ENCODE peak calls at places on chromosomes 16 and 17, in eight cellular contexts. F is stimulated activated CD8-positive, alpha-beta memory T cell treated with anti-CD3 and anti-CD28 coated beads, Interleukin-15, amount 100 ng/mL, for 24 hours; A is activated T-cell treated with anti-CD3 and anti-CD28 coated beads, Interleukin-2, amount 50 U/mL, for 48 hours; J is HS-5; L is fibroblast of lung; X is mammary epithelial cell; M is G401; Q is GM23338. U is an unnamed sample.

GRCh38 chr17:74077231-74077630 is 126.2 kb upstream of the RPL38 start:
- DNase-seq in F (no peak), A (no peak), J (no peak), L (no peak), X (no peak), M (no peak), Q (no peak), U (no peak)

GRCh38 chr17:68861602-68862001 is 93.6 kb downstream of the ABCA8 start:
- DNase-seq in F (no peak), A (no peak), J (no peak), L (no peak), X (no peak), M (no peak), Q (no peak), U (no peak)

GRCh38 chr17:82216301-82217119 is 3.9 kb upstream of the CCDC57 start:
- DNase-seq in F (no peak), A (peak; percentile 58), J (peak; percentile 79), L (peak; percentile 76), X (peak; percentile 93), M (no peak), Q (no peak), U (no peak)

GRCh38 chr16:54077412-54077821 is 209.2 kb downstream of the IRX3 start:
- DNase-seq in F (no peak), A (no peak), J (peak; percentile 59), L (peak; percentile 64), X (peak; percentile 80), M (no peak), Q (no peak), U (no peak)

GRCh38 chr17:35577826-35578194 is 561 bp downstream of the PEX12 start:
- DNase-seq in F (no peak), A (no peak), J (no peak), L (peak; percentile 19), X (peak; percentile 12), M (peak; percentile 26), Q (no peak), U (no peak)

GRCh38 chr17:8695241-8695640 is 49.4 kb downstream of the CCDC42 start:
- DNase-seq in F (no peak), A (no peak), J (no peak), L (no peak), X (no peak), M (no peak), Q (no peak), U (no peak)

GRCh38 chr16:66641387-66641786 is 36.9 kb downstream of the CMTM3 start:
- DNase-seq in F (no peak), A (no peak), J (no peak), L (no peak), X (no peak), M (no peak), Q (no peak), U (no peak)

GRCh38 chr17:48728232-48729231 is at the start of gene HOXB13:
- DNase-seq in F (no peak), A (peak; percentile 69), J (peak; percentile 60), L (peak; percentile 24), X (no peak), M (peak; percentile 55), Q (peak; percentile 77), U (no peak)

GRCh38 chr17:6455321-6455705 is 11.1 kb downstream of the PIMREG start:
- DNase-seq in F (no peak), A (no peak), J (no peak), L (peak; percentile 28), X (no peak), M (no peak), Q (peak; percentile 76), U (no peak)

GRCh38 chr16:55552621-55553020 is 13.9 kb upstream of the CAPNS2 start:
- DNase-seq in F (no peak), A (no peak), J (peak; percentile 29), L (peak; percentile 53), X (peak; percentile 86), M (no peak), Q (no peak), U (no peak)

GRCh38 chr17:39894681-39895376 is 23.6 kb downstream of the GSDMB start:
- DNase-seq in F (no peak), A (peak; percentile 7), J (no peak), L (no peak), X (no peak), M (no peak), Q (no peak), U (no peak)

U was measured in NCI-H1048.